ENCODE peak calls at places on chromosome 7, in seven cellular contexts. U, R, F, Z, K, V and D are unnamed samples.

GRCh38 chr7:69967152-69967591 is 368.9 kb downstream of the AUTS2 start:
- DNase-seq in V (peak; percentile 34), R (no peak), Z (no peak), K (peak; percentile 47), F (no peak), U (peak; percentile 5), D (no peak)

GRCh38 chr7:107206136-107206535 is 37.3 kb downstream of the HBP1 start:
- DNase-seq in V (no peak), U (no peak), R (no peak), F (no peak), Z (no peak), K (no peak), D (no peak)

GRCh38 chr7:122416316-122416925 is 111.9 kb upstream of the FEZF1 start:
- DNase-seq in K (no peak), Z (no peak), V (no peak), U (no peak), F (no peak), R (no peak), D (no peak)

GRCh38 chr7:150428671-150429451 is 21.6 kb upstream of the GIMAP8 start:
- DNase-seq in R (peak; percentile 85), Z (no peak), V (no peak), K (no peak), U (no peak), F (no peak), D (no peak)

GRCh38 chr7:139720705-139721231 is 57.0 kb downstream of the HIPK2 start:
- DNase-seq in V (peak; percentile 28), U (no peak), F (no peak), R (peak; percentile 56), Z (no peak), K (no peak), D (no peak)

GRCh38 chr7:156935250-156935649 is 14.3 kb upstream of the NOM1 start:
- DNase-seq in F (no peak), K (no peak), Z (no peak), R (no peak), V (no peak), U (no peak), D (no peak)

GRCh38 chr7:95974108-95974507 is 201.8 kb downstream of the DYNC1I1 start:
- DNase-seq in F (no peak), K (no peak), Z (no peak), R (no peak), V (no peak), U (no peak), D (no peak)

GRCh38 chr7:2757904-2758672 is 70.1 kb downstream of the AMZ1 start:
- DNase-seq in U (no peak), Z (peak; percentile 55), F (no peak), R (peak; percentile 98), V (peak; percentile 7), K (no peak), D (no peak)

GRCh38 chr7:139739863-139740597 is 37.8 kb downstream of the HIPK2 start:
- DNase-seq in Z (no peak), V (peak; percentile 84), R (no peak), K (peak; percentile 54), F (no peak), U (no peak), D (peak; percentile 27)

GRCh38 chr7:21507627-21508343 is 35.1 kb upstream of the DNAH11 start:
- DNase-seq in F (no peak), Z (peak; percentile 10), U (peak; percentile 11), V (no peak), R (peak; percentile 49), K (no peak), D (no peak)

GRCh38 chr7:157439761-157440160 is 103.0 kb downstream of the DNAJB6 start:
- DNase-seq in V (no peak), Z (no peak), F (no peak), K (no peak), R (no peak), U (no peak), D (no peak)

GRCh38 chr7:23211542-23211941 is 29.7 kb downstream of the NUP42 start:
- DNase-seq in K (no peak), R (no peak), U (no peak), V (no peak), Z (no peak), F (no peak), D (no peak)

GRCh38 chr7:120218702-120219101 is 54.3 kb upstream of the KCND2 start:
- DNase-seq in F (no peak), V (no peak), Z (no peak), K (no peak), R (no peak), U (no peak), D (peak; percentile 30)

GRCh38 chr7:105690286-105690915 is 109.1 kb upstream of the EFCAB10 start:
- DNase-seq in V (no peak), F (no peak), Z (no peak), U (no peak), K (no peak), R (peak; percentile 61), D (no peak)

GRCh38 chr7:79317728-79318127 is 135.7 kb downstream of the MAGI2 start:
- DNase-seq in V (no peak), F (no peak), U (no peak), Z (peak; percentile 16), K (no peak), R (peak; percentile 91), D (no peak)

GRCh38 chr7:129665013-129665401 is 53.5 kb downstream of the NRF1 start:
- DNase-seq in R (peak; percentile 96), Z (no peak), U (no peak), F (no peak), K (no peak), V (no peak), D (no peak)

GRCh38 chr7:50981743-50982142 is 199.0 kb upstream of the GRB10 start:
- DNase-seq in U (no peak), R (no peak), K (no peak), F (no peak), V (no peak), Z (no peak), D (no peak)

GRCh38 chr7:105782391-105783063 is 93.9 kb downstream of the ATXN7L1 start:
- DNase-seq in R (peak; percentile 92), U (no peak), V (no peak), Z (no peak), K (no peak), F (no peak), D (no peak)

GRCh38 chr7:1555813-1556540 is at the start of gene TMEM184A:
- DNase-seq in U (no peak), Z (peak; percentile 47), V (peak; percentile 93), K (peak; percentile 47), F (no peak), R (no peak), D (peak; percentile 90)

GRCh38 chr7:1131471-1132265 is 28.3 kb downstream of the ZFAND2A start:
- DNase-seq in K (no peak), Z (no peak), F (no peak), U (no peak), R (no peak), V (no peak), D (no peak)

GRCh38 chr7:78912781-78913180 is 540.7 kb downstream of the MAGI2 start:
- DNase-seq in V (no peak), R (peak; percentile 30), U (no peak), Z (no peak), F (no peak), K (no peak), D (no peak)

GRCh38 chr7:27071622-27072390 is 24.0 kb downstream of the HOXA1 start:
- DNase-seq in Z (peak; percentile 53), R (no peak), V (no peak), U (no peak), K (no peak), F (no peak), D (no peak)